ENCODE peak calls at places on chromosome 12, in eight cellular contexts. C, B, L, R, O, N, V and G are unnamed samples.

GRCh38 chr12:88519802-88520435 is 60.4 kb downstream of the KITLG start:
- DNase-seq in C (no peak), B (no peak), R (no peak), L (no peak), O (no peak), N (no peak), V (no peak), G (no peak)

GRCh38 chr12:104046306-104046705 is 3.7 kb downstream of the GLT8D2 start:
- DNase-seq in R (no peak), N (no peak), C (no peak), L (no peak), O (no peak), B (no peak), V (no peak), G (no peak)

GRCh38 chr12:31119531-31120211 is 46.0 kb downstream of the DDX11 start:
- DNase-seq in C (no peak), N (no peak), O (no peak), L (no peak), V (no peak), B (no peak), R (no peak), G (no peak)

GRCh38 chr12:68040450-68041075 is 51.3 kb downstream of the IFNG-AS1 start:
- DNase-seq in O (peak), N (peak), C (peak), R (peak), B (no peak), V (peak), L (peak), G (peak)

GRCh38 chr12:78002878-78003277 is 172.2 kb downstream of the NAV3 start:
- DNase-seq in R (no peak), L (no peak), C (peak), O (no peak), V (no peak), B (no peak), N (no peak), G (no peak)

GRCh38 chr12:105083041-105083440 is 1.2 kb downstream of the ALDH1L2 start:
- DNase-seq in R (no peak), V (no peak), N (no peak), L (no peak), O (no peak), C (no peak), B (no peak), G (no peak)

GRCh38 chr12:24487606-24488005 is 461.3 kb downstream of the BCAT1 start:
- DNase-seq in V (no peak), N (no peak), C (no peak), O (no peak), B (no peak), R (no peak), L (no peak), G (no peak)

GRCh38 chr12:48013287-48013686 is 9.0 kb upstream of the COL2A1 start:
- DNase-seq in O (no peak), L (no peak), R (no peak), B (no peak), V (no peak), N (no peak), C (no peak), G (no peak)

GRCh38 chr12:118061011-118061875 is at the start of gene WSB2:
- DNase-seq in N (peak), O (peak), C (peak), R (no peak), B (peak), L (peak), V (peak), G (peak)

GRCh38 chr12:113881588-113881987 is 84.5 kb downstream of the RBM19 start:
- DNase-seq in O (no peak), B (no peak), C (no peak), N (no peak), V (no peak), R (no peak), L (no peak), G (no peak)

GRCh38 chr12:130520784-130521183 is 183.1 kb downstream of the PIWIL1 start:
- DNase-seq in R (no peak), V (no peak), L (no peak), C (no peak), N (no peak), O (no peak), B (no peak), G (no peak)

DNA sequence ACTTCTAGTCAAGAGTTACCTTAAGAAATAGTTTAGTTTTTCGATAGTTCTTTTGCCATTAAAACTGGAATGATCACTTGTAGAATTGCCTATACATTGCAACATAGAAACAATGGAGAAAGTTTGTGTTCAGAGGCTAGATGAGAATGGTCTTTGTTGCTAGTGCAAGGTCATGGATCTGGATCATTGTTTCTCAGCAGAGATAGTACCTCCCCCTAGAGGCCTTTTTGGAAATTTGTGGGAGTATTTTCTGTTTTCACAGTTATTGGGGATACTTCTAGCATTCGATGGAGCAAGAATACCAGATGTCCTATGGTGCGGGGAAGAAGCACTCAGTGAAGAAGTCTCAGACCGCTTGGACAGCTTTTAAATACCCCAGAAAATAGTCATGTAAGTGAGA is 138.8 kb upstream of the HMGA2 start:
- DNase-seq in V (no peak), O (no peak), L (no peak), B (no peak), R (peak), N (no peak), C (peak), G (no peak)
- H3K27ac ChIP-seq in V (no peak), O (no peak), L (no peak), B (no peak), R (no peak), N (no peak), C (no peak), G (no peak)

GRCh38 chr12:102504871-102505270 is 24.5 kb upstream of the IGF1 start:
- DNase-seq in R (no peak), N (no peak), B (no peak), L (no peak), O (no peak), C (no peak), V (no peak), G (no peak)
- H3K4me3 ChIP-seq in R (no peak), N (no peak), B (no peak), L (no peak), O (no peak), C (no peak), V (no peak), G (no peak)

DNA sequence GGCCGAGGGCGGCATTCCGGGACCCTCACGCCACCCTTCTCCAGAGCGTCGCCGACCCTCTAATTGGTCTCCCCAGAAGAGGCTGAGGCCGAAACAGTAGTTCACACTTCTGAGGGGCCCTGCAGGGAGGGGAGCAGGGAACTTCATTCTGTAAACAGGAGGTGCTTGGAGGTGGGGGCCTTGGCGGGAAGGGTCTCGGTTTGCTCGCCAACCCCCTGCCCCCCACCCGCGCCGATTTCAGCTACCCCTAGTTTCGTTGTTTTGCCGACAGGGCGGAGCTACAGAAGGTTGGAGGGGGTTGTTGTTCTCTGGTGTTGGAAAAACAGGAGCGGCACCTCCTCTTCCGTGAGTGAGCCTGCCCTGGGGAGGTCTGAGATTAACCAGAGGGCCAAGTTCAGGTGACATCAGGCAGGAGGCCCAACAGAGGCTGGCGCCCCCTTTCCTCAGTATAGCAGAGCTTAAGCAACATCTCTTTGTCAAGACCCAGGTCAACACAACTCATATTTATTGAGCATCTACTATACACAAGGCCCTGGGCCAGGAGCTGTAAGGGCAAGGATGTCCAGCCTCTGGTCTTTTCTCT is 682 bp downstream of the ERBB3 start:
- DNase-seq in R (no peak), N (no peak), O (no peak), C (no peak), L (no peak), B (peak), V (no peak), G (no peak)
- TF ChIP-seq CTCF in R (no peak), N (no peak), O (no peak), C (no peak), L (no peak), B (no peak), V (no peak), G (no peak)

GRCh38 chr12:112126000-112126431 is 656 bp downstream of the TRAFD1 start:
- DNase-seq in V (no peak), O (no peak), L (no peak), N (no peak), C (no peak), R (no peak), B (no peak), G (no peak)
- H3K27ac ChIP-seq in V (peak), O (peak), L (peak), N (peak), C (peak), R (peak), B (peak), G (peak)

DNA sequence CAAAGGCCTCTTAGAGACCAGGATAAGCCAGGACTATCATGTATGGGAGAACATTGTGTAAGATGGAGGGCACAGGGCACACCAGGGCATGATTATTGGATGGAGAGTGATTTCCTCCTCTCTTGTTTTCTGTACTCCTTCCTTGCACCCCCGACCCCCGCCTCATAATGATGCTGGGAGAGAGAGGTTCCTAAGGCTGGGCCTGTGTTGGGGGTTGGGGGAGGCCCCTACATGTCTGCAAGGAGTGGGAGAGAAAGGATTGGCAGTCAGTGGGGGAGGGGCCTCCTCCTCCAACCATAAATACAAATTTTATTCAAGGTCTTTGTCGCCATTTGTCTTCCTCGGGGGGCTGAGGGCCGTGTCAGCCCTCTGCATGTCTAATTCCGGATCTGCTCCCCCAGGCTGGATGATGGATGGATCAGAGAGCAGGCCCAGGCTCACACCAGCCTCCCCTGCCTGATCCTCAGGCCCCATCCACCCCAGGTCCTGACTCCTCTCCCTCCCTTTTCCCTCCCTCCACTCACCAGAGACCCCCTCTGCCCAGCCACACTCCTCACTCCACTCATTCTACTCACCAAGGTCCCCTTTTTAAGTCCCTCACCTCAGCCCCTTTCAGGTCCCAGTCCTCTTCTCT is 2.0 kb upstream of the C1QL4 start:
- DNase-seq in N (no peak), L (no peak), R (no peak), C (no peak), B (no peak), V (no peak), O (no peak), G (no peak)
- H3K4me3 ChIP-seq in N (no peak), L (no peak), R (no peak), C (no peak), B (no peak), V (no peak), O (no peak), G (no peak)

GRCh38 chr12:71685961-71686657 is at the start of gene TMEM19:
- DNase-seq in V (peak), L (peak), B (peak), R (peak), N (peak), C (peak), O (peak), G (peak)
- TF ChIP-seq CTCF in V (no peak), L (peak), B (peak), R (no peak), N (no peak), C (peak), O (peak), G (peak)

DNA sequence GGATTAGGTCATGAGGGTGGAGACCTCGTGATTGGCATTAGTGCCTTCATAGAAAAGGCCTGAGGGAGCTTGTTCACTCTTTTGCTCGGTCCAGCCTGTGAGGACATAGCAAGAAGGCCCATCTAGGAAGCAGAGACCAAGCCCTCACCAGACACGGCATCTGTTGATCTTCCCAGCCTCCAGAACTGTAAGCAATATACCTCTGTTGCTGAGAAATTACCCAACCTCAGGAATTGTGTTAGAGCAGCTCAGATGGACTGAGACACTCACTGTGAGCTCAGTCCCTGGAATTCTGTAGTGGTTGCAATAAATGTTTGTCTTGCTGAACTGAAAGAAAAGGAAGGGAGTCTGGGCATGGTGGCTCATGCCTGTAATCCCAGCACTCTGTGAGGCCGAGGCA is 116.2 kb upstream of the MAP1LC3B2 start:
- DNase-seq in L (no peak), N (no peak), O (no peak), R (no peak), B (no peak), V (no peak), C (no peak), G (no peak)
- H3K27ac ChIP-seq in L (peak), N (no peak), O (no peak), R (no peak), B (no peak), V (no peak), C (no peak), G (no peak)

GRCh38 chr12:204261-204678 is 9.7 kb downstream of the SLC6A12 start:
- DNase-seq in R (no peak), L (no peak), B (no peak), N (no peak), C (no peak), O (no peak), V (no peak), G (no peak)
- H3K4me3 ChIP-seq in R (no peak), L (peak), B (peak), N (no peak), C (peak), O (peak), V (peak), G (peak)

GRCh38 chr12:52213541-52214420 is 19.3 kb upstream of the KRT7 start:
- DNase-seq in L (peak), R (peak), C (peak), B (peak), V (no peak), O (peak), N (peak), G (peak)
- TF ChIP-seq CTCF in L (peak), R (peak), C (peak), B (peak), V (peak), O (peak), N (peak), G (peak)

DNA sequence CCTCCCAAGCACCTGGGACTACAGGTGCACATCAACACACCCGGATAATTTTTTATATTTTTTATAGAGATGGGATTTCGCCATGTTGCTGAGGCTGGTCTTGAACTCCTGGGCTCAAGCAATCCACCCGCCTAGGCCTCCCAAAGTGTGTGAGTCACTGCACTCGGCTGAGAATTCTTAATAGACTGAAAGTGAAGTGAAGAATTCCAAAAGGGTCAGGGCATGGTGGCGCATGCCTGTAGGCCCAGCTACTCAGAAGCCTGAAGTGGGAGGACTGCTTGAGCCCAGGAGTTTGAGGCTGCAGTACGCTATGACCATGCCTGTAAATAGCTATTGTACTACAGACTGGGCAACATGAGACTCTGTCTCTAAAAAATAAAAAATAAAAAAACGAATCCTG is 43.7 kb downstream of the TCHP start:
- DNase-seq in V (no peak), C (no peak), N (no peak), L (no peak), R (no peak), O (no peak), B (no peak), G (no peak)
- H3K27ac ChIP-seq in V (peak), C (no peak), N (no peak), L (no peak), R (no peak), O (peak), B (no peak), G (no peak)